ENCODE peak calls at places on chromosomes 6 and 20, in seven cellular contexts. Y is adrenal gland; I is PC-3; H is OCI-LY7; L is fibroblast of lung; S is GM23338; O is CD8-positive, alpha-beta T cell. D is an unnamed sample. For H3K4me1, the result is how much of the 10 kb centered on the place peaks cover.

GRCh38 chr6:55003726-55004415 is 157.3 kb downstream of the FAM83B start:
- DNase-seq in Y (no peak), I (no peak), H (no peak), L (no peak), S (no peak), O (no peak), D (no peak)

GRCh38 chr6:13304580-13305255 is 23.6 kb downstream of the TBC1D7 start:
- DNase-seq in Y (no peak), I (no peak), H (peak), L (no peak), S (no peak), O (no peak), D (peak)

GRCh38 chr6:152091851-152092341 is 284.4 kb downstream of the ESR1 start:
- DNase-seq in Y (no peak), I (peak), H (no peak), L (peak), S (no peak), O (no peak), D (no peak)

GRCh38 chr20:47922280-47922675 is 137.0 kb upstream of the SULF2 start:
- DNase-seq in Y (no peak), I (peak), H (no peak), L (no peak), S (no peak), O (no peak), D (no peak)

GRCh38 chr6:111987295-111987694 is 66.6 kb upstream of the CCN6 start:
- DNase-seq in Y (no peak), I (no peak), H (no peak), L (no peak), S (no peak), O (no peak), D (no peak)

GRCh38 chr6:101722991-101723579 is 329.6 kb downstream of the GRIK2 start:
- DNase-seq in Y (no peak), I (peak), H (no peak), L (peak), S (no peak), O (no peak), D (no peak)

GRCh38 chr6:128400875-128401274 is 119.5 kb downstream of the PTPRK start:
- DNase-seq in Y (no peak), I (no peak), H (no peak), L (no peak), S (no peak), O (no peak), D (no peak)

GRCh38 chr6:106731843-106732160 is 102.4 kb downstream of the QRSL1 start:
- DNase-seq in Y (no peak), I (no peak), H (no peak), L (no peak), S (no peak), O (no peak), D (no peak)

GRCh38 chr6:39189915-39190544 is 39.2 kb downstream of the KCNK5 start:
- DNase-seq in Y (no peak), I (peak), H (peak), L (peak), S (peak), O (no peak), D (no peak)

GRCh38 chr6:16437984-16438383 is 199.6 kb downstream of the GMPR start:
- DNase-seq in Y (no peak), I (no peak), H (no peak), L (no peak), S (no peak), O (peak), D (no peak)

GRCh38 chr6:49541210-49541724 is 9.2 kb upstream of the C6orf141 start:
- DNase-seq in Y (no peak), I (peak), H (no peak), L (peak), S (no peak), O (no peak), D (no peak)

GRCh38 chr6:10404799-10405524 is 9.9 kb downstream of the TFAP2A start:
- DNase-seq in Y (no peak), I (peak), H (no peak), L (no peak), S (peak), O (no peak), D (peak)

GRCh38 chr6:159321267-159321666 is 152.1 kb downstream of the FNDC1 start:
- DNase-seq in Y (no peak), I (peak), H (no peak), L (no peak), S (no peak), O (no peak), D (no peak)

GRCh38 chr6:159532155-159532554 is 160.9 kb downstream of the SOD2 start:
- DNase-seq in Y (no peak), I (no peak), H (no peak), L (no peak), S (peak), O (no peak), D (no peak)

GRCh38 chr20:3679749-3680700 is 1.8 kb downstream of the ADAM33 start:
- DNase-seq in Y (no peak), I (no peak), H (no peak), L (peak), S (peak), O (no peak), D (no peak)

GRCh38 chr6:3456794-3457709 is at the start of gene SLC22A23:
- DNase-seq in Y (peak), I (peak), H (peak), L (no peak), S (peak), O (peak), D (no peak)

GRCh38 chr6:131001113-131001776 is 61.8 kb downstream of the EPB41L2 start:
- DNase-seq in Y (no peak), I (no peak), H (no peak), L (no peak), S (no peak), O (no peak), D (no peak)

GRCh38 chr6:122789078-122789861 is at the start of gene SMPDL3A:
- DNase-seq in Y (peak), I (peak), H (no peak), L (peak), S (peak), O (no peak), D (no peak)

GRCh38 chr6:82588859-82589412 is 225.3 kb downstream of the TPBG start:
- DNase-seq in Y (no peak), I (no peak), H (no peak), L (no peak), S (no peak), O (no peak), D (no peak)

GRCh38 chr20:23415958-23416583 is 5.2 kb downstream of the NAPB start:
- DNase-seq in Y (no peak), I (no peak), H (no peak), L (peak), S (no peak), O (peak), D (peak)

GRCh38 chr20:23412026-23412425 is 9.3 kb downstream of the NAPB start:
- DNase-seq in Y (peak), I (no peak), H (no peak), L (peak), S (no peak), O (no peak), D (peak)

GRCh38 chr20:23414526-23415188 is 6.6 kb downstream of the NAPB start:
- DNase-seq in Y (no peak), I (no peak), H (no peak), L (no peak), S (no peak), O (no peak), D (no peak)

GRCh38 chr20:23415555-23415954 is 5.7 kb downstream of the NAPB start:
- DNase-seq in Y (no peak), I (no peak), H (no peak), L (no peak), S (no peak), O (no peak), D (peak)

GRCh38 chr20:23413862-23414422 is 7.3 kb downstream of the NAPB start:
- DNase-seq in Y (no peak), I (no peak), H (no peak), L (no peak), S (no peak), O (no peak), D (peak)
- H3K4me1 ChIP-seq in Y (half or more), I (under half), H (under half), L (under half), S (under half), O (under half), D (half or more)

DNA sequence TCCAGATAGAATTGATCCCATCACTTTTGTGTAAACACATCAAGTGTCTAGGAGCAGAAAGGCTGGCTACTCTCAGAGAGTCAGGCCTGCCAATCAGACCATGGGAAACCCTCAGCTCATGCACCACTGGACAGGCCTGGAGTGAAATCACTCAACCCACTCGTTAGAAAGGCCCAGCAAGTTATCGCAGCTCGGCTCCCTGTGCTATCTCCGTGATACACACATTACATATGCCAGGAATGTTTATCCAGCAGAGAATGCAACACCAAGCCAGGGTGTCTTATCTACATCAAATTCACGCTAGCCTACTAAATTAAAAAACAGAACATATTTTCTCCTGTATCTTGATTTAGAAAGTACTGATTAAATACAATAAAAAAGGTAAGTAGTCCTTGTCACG is 232.4 kb upstream of the FOXQ1 start:
- DNase-seq in Y (no peak), I (no peak), H (no peak), L (no peak), S (no peak), O (no peak), D (no peak)
- H3K4me1 ChIP-seq in Y (under half), I (under half), H (under half), L (under half), S (under half), O (under half), D (under half)

DNA sequence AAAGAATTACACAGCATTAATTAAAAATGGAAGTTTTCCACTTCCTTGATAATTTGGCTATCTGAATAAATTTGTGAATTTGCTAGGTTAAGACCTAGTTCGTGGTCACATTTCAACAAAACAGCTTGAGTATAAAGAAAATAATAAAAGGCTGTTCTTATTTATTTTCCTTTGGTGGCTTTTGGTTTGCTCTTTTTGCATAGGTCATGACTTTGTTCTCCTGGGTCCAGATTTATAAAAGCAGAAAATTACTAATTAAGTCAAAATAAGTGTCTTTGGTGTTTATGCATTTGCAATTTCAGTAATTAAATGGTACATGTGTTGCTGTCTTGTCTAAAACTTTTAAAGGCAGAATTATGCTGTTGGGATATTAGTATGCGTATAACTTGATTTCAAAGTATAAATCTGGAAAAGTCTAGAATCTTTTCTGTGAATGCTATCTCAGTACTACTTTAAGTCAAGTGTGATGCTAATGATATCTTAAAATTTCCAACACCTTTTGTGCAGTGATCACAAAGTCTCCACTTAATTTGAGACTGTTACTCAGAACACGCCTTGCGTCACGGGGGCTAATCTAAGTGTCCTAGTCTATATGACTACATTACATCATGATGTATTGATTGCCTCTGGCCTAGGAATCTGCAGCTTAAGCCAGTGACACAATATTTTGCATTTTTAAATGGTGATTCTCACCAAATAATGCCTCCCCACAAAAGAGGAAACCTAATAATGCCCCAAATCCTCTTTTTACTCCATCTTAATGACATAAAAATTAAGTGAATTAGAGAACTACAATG is 41.0 kb downstream of the GNAS start:
- DNase-seq in Y (no peak), I (no peak), H (no peak), L (no peak), S (no peak), O (no peak), D (no peak)
- H3K4me1 ChIP-seq in Y (half or more), I (under half), H (under half), L (under half), S (half or more), O (under half), D (half or more)

GRCh38 chr20:25206063-25206403 is 10.5 kb downstream of the ENTPD6 start:
- DNase-seq in Y (peak), I (no peak), H (no peak), L (no peak), S (no peak), O (no peak), D (no peak)
- H3K4me1 ChIP-seq in Y (under half), I (under half), H (under half), L (under half), S (under half), O (under half), D (under half)

D was measured in esophagus muscularis mucosa.